ENCODE peak calls at places on chromosomes 2 and 18, in five cellular contexts. One of them, this sample, is unnamed.

GRCh38 chr2:160917850-160918249 is 242.4 kb upstream of the TANK start:
- DNase-seq in AML-193: no peak
- DNase-seq in substantia nigra: no peak
- DNase-seq in SHP77: no peak
- DNase-seq in M059J: peak
- DNase-seq in this sample: no peak

GRCh38 chr2:119746836-119747235 is 12.9 kb upstream of the PTPN4 start:
- DNase-seq in AML-193: no peak
- DNase-seq in substantia nigra: no peak
- DNase-seq in SHP77: no peak
- DNase-seq in M059J: peak
- DNase-seq in this sample: no peak

GRCh38 chr2:223846524-223846923 is 9.1 kb upstream of the AP1S3 start:
- DNase-seq in AML-193: no peak
- DNase-seq in substantia nigra: no peak
- DNase-seq in SHP77: no peak
- DNase-seq in M059J: peak
- DNase-seq in this sample: no peak

GRCh38 chr2:95401480-95401879 is 1.0 kb upstream of the FAHD2A start:
- DNase-seq in AML-193: no peak
- DNase-seq in substantia nigra: no peak
- DNase-seq in SHP77: no peak
- DNase-seq in M059J: no peak
- DNase-seq in this sample: no peak

GRCh38 chr2:28274911-28275685 is 117.6 kb upstream of the FOSL2 start:
- DNase-seq in AML-193: no peak
- DNase-seq in substantia nigra: no peak
- DNase-seq in SHP77: peak
- DNase-seq in M059J: peak
- DNase-seq in this sample: peak

GRCh38 chr18:71028285-71028762 is 739.5 kb downstream of the SOCS6 start:
- DNase-seq in AML-193: no peak
- DNase-seq in substantia nigra: no peak
- DNase-seq in SHP77: no peak
- DNase-seq in M059J: peak
- DNase-seq in this sample: peak

GRCh38 chr18:7325126-7325430 is 94.2 kb downstream of the LRRC30 start:
- DNase-seq in AML-193: no peak
- DNase-seq in substantia nigra: no peak
- DNase-seq in SHP77: no peak
- DNase-seq in M059J: peak
- DNase-seq in this sample: no peak

GRCh38 chr18:9612215-9612830 is 2.0 kb downstream of the PPP4R1 start:
- DNase-seq in AML-193: peak
- DNase-seq in substantia nigra: no peak
- DNase-seq in SHP77: peak
- DNase-seq in M059J: peak
- DNase-seq in this sample: peak

GRCh38 chr2:196239622-196240587 is 68.5 kb upstream of the STK17B start:
- DNase-seq in AML-193: peak
- DNase-seq in substantia nigra: peak
- DNase-seq in SHP77: no peak
- DNase-seq in M059J: peak
- DNase-seq in this sample: no peak

GRCh38 chr2:240293865-240294461 is 141.5 kb upstream of the GPC1 start:
- DNase-seq in AML-193: no peak
- DNase-seq in substantia nigra: no peak
- DNase-seq in SHP77: no peak
- DNase-seq in M059J: no peak
- DNase-seq in this sample: peak

GRCh38 chr2:120935339-120936313 is 200.0 kb downstream of the GLI2 start:
- DNase-seq in AML-193: no peak
- DNase-seq in substantia nigra: no peak
- DNase-seq in SHP77: no peak
- DNase-seq in M059J: peak
- DNase-seq in this sample: no peak

GRCh38 chr18:28125051-28125450 is 51.9 kb downstream of the CDH2 start:
- DNase-seq in AML-193: no peak
- DNase-seq in substantia nigra: no peak
- DNase-seq in SHP77: no peak
- DNase-seq in M059J: no peak
- DNase-seq in this sample: no peak

GRCh38 chr18:48728204-48728833 is 189.5 kb downstream of the CTIF start:
- DNase-seq in AML-193: no peak
- DNase-seq in substantia nigra: no peak
- DNase-seq in SHP77: no peak
- DNase-seq in M059J: peak
- DNase-seq in this sample: no peak

GRCh38 chr18:3304832-3305231 is 42.9 kb downstream of the MYL12B start:
- DNase-seq in AML-193: no peak
- DNase-seq in substantia nigra: no peak
- DNase-seq in SHP77: no peak
- DNase-seq in M059J: no peak
- DNase-seq in this sample: no peak

This sample was measured in NCI-H69.